ENCODE peak calls at places on chromosomes 13 and 19, in six cellular contexts. U, X, W, A, Y and G are unnamed samples.

GRCh38 chr19:16012552-16012951 is 63.7 kb upstream of the TPM4 start:
- DNase-seq in U (no peak), X (no peak), W (no peak), A (no peak), Y (no peak), G (no peak)

GRCh38 chr13:41716236-41716635 is 244.7 kb downstream of the VWA8 start:
- DNase-seq in U (no peak), X (no peak), W (no peak), A (no peak), Y (no peak), G (no peak)

GRCh38 chr19:2719910-2720776 is 1.0 kb downstream of the DIRAS1 start:
- DNase-seq in U (no peak), X (no peak), W (no peak), A (no peak), Y (no peak), G (no peak)

GRCh38 chr19:15449620-15450527 is at the start of gene WIZ:
- DNase-seq in U (peak; percentile 87), X (peak; percentile 88), W (peak; percentile 74), A (no peak), Y (peak; percentile 65), G (peak; percentile 68)

GRCh38 chr19:8973501-8974091 is 36.6 kb downstream of the MUC16 start:
- DNase-seq in U (peak; percentile 7), X (no peak), W (no peak), A (no peak), Y (no peak), G (no peak)

GRCh38 chr19:7914099-7914498 is 531 bp upstream of the TGFBR3L start:
- DNase-seq in U (no peak), X (no peak), W (no peak), A (no peak), Y (no peak), G (no peak)

GRCh38 chr13:95624020-95624419 is 20.5 kb downstream of the DZIP1 start:
- DNase-seq in U (peak; percentile 71), X (no peak), W (peak; percentile 54), A (peak; percentile 10), Y (peak; percentile 40), G (no peak)

GRCh38 chr13:46165485-46166220 is 16.3 kb downstream of the LCP1 start:
- DNase-seq in U (no peak), X (no peak), W (peak; percentile 23), A (no peak), Y (peak; percentile 71), G (no peak)

GRCh38 chr13:111518161-111518791 is 197.8 kb downstream of the TEX29 start:
- DNase-seq in U (no peak), X (no peak), W (no peak), A (no peak), Y (no peak), G (no peak)

GRCh38 chr19:50909240-50910070 is 1.7 kb downstream of the KLK4 start:
- DNase-seq in U (peak; percentile 87), X (no peak), W (no peak), A (no peak), Y (peak; percentile 39), G (no peak)

GRCh38 chr19:55166530-55167268 is at the start of gene DNAAF3:
- DNase-seq in U (peak; percentile 98), X (peak; percentile 56), W (peak; percentile 98), A (peak; percentile 89), Y (peak; percentile 97), G (peak; percentile 73)

GRCh38 chr19:6235031-6235951 is 44.5 kb downstream of the MLLT1 start:
- DNase-seq in U (no peak), X (no peak), W (no peak), A (no peak), Y (no peak), G (peak; percentile 43)

GRCh38 chr19:6238256-6238642 is 41.5 kb downstream of the MLLT1 start:
- DNase-seq in U (no peak), X (no peak), W (no peak), A (no peak), Y (no peak), G (no peak)

GRCh38 chr19:6238643-6239281 is 41.0 kb downstream of the MLLT1 start:
- DNase-seq in U (no peak), X (peak; percentile 78), W (peak; percentile 71), A (no peak), Y (peak; percentile 37), G (no peak)

GRCh38 chr19:6234527-6234926 is 45.2 kb downstream of the MLLT1 start:
- DNase-seq in U (no peak), X (no peak), W (no peak), A (no peak), Y (no peak), G (no peak)

GRCh38 chr19:6236310-6237291 is 43.2 kb downstream of the MLLT1 start:
- DNase-seq in U (no peak), X (peak; percentile 43), W (no peak), A (no peak), Y (no peak), G (no peak)
- TF ChIP-seq CTCF in U (no peak), X (no peak), W (no peak), A (no peak), Y (no peak), G (no peak)

DNA sequence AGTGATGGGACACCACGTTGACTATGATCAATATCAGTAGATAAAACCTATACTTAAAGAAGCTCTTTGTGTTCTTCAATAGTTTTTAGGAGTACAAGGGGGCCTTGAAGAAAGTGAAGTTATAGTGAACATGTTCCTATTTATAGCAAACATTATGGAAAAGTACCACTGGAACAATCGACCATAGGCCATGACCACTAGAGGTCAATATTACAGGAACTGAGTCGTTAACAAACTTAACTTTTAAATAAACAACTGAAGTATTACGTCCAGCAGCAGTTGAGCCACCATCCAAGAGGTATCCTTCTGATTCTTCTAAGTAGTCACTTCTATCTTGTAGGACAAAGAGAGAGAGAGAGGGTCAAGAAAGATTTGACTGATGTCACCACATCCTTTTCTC is 391.0 kb upstream of the SLITRK5 start:
- DNase-seq in U (no peak), X (no peak), W (no peak), A (no peak), Y (no peak), G (no peak)
- TF ChIP-seq CTCF in U (no peak), X (no peak), W (peak; percentile 22), A (peak; percentile 29), Y (peak; percentile 15), G (no peak)

GRCh38 chr19:39427707-39428106 is 8.0 kb downstream of the RPS16 start:
- DNase-seq in U (no peak), X (no peak), W (no peak), A (no peak), Y (no peak), G (no peak)
- TF ChIP-seq CTCF in U (no peak), X (no peak), W (no peak), A (no peak), Y (no peak), G (no peak)

GRCh38 chr13:84917252-84917878 is 881.9 kb downstream of the SLITRK6 start:
- DNase-seq in U (peak; percentile 10), X (no peak), W (peak; percentile 48), A (no peak), Y (peak; percentile 4), G (no peak)
- TF ChIP-seq CTCF in U (peak; percentile 31), X (no peak), W (peak; percentile 16), A (peak; percentile 8), Y (peak; percentile 30), G (peak; percentile 19)

GRCh38 chr19:53671621-53672111 is 39.9 kb downstream of the DPRX start:
- DNase-seq in U (no peak), X (no peak), W (no peak), A (no peak), Y (no peak), G (no peak)
- TF ChIP-seq CTCF in U (no peak), X (no peak), W (no peak), A (no peak), Y (no peak), G (no peak)

GRCh38 chr13:108508263-108508662 is 121.1 kb upstream of the MYO16 start:
- DNase-seq in U (peak; percentile 39), X (no peak), W (peak; percentile 52), A (no peak), Y (no peak), G (no peak)
- TF ChIP-seq CTCF in U (peak; percentile 33), X (no peak), W (peak; percentile 73), A (peak; percentile 24), Y (peak; percentile 81), G (peak; percentile 55)

GRCh38 chr13:51768378-51768921 is 35.5 kb downstream of the DHRS12 start:
- DNase-seq in U (peak; percentile 73), X (no peak), W (no peak), A (no peak), Y (no peak), G (no peak)

GRCh38 chr13:51765142-51765515 is 38.8 kb downstream of the DHRS12 start:
- DNase-seq in U (no peak), X (no peak), W (no peak), A (no peak), Y (no peak), G (no peak)

GRCh38 chr13:51769455-51770127 is 34.4 kb downstream of the DHRS12 start:
- DNase-seq in U (no peak), X (peak; percentile 84), W (no peak), A (no peak), Y (no peak), G (no peak)

GRCh38 chr13:51768976-51769375 is 35.0 kb downstream of the DHRS12 start:
- DNase-seq in U (no peak), X (no peak), W (no peak), A (no peak), Y (no peak), G (no peak)

GRCh38 chr13:51767100-51767499 is 36.9 kb downstream of the DHRS12 start:
- DNase-seq in U (no peak), X (no peak), W (no peak), A (no peak), Y (no peak), G (no peak)
- TF ChIP-seq CTCF in U (no peak), X (no peak), W (peak; percentile 13), A (peak; percentile 40), Y (peak; percentile 12), G (peak; percentile 15)